ENCODE peak calls at places on chromosome 14, in eight cellular contexts. U is A549, P is HepG2, H is GM12878, N is ovary, D is sigmoid colon, X is transverse colon, A is K562. J is an unnamed sample.

GRCh38 chr14:75046899-75047298 is 4.4 kb downstream of the MLH3 start:
- DNase-seq in U (no peak), P (no peak), H (no peak), N (no peak), D (no peak), X (no peak), A (no peak), J (no peak)

GRCh38 chr14:94021001-94021400 is 5.1 kb upstream of the OTUB2 start:
- DNase-seq in U (no peak), P (peak), H (no peak), N (no peak), D (no peak), X (no peak), A (no peak), J (no peak)

GRCh38 chr14:35287481-35288013 is 4.6 kb upstream of the PSMA6 start:
- DNase-seq in U (no peak), P (no peak), H (peak), N (no peak), D (no peak), X (peak), A (no peak), J (peak)

GRCh38 chr14:71931492-71932228 is 569 bp upstream of the RGS6 start:
- DNase-seq in U (no peak), P (no peak), H (no peak), N (no peak), D (no peak), X (no peak), A (no peak), J (no peak)

GRCh38 chr14:73753887-73754880 is 40.0 kb upstream of the PNMA1 start:
- DNase-seq in U (no peak), P (no peak), H (peak), N (no peak), D (peak), X (peak), A (no peak), J (peak)

GRCh38 chr14:100063314-100063941 is 1.8 kb upstream of the EVL start:
- DNase-seq in U (no peak), P (no peak), H (no peak), N (no peak), D (no peak), X (no peak), A (no peak), J (no peak)

GRCh38 chr14:69625299-69626131 is 14.1 kb downstream of the SUSD6 start:
- DNase-seq in U (no peak), P (no peak), H (peak), N (no peak), D (peak), X (peak), A (no peak), J (peak)

GRCh38 chr14:104293851-104294627 is 155.7 kb downstream of the KIF26A start:
- DNase-seq in U (peak), P (no peak), H (no peak), N (peak), D (peak), X (peak), A (no peak), J (no peak)

GRCh38 chr14:65637780-65638179 is 225.2 kb downstream of the FUT8 start:
- DNase-seq in U (no peak), P (no peak), H (peak), N (no peak), D (no peak), X (no peak), A (no peak), J (no peak)

GRCh38 chr14:92987713-92988510 is 65.0 kb downstream of the CHGA start:
- DNase-seq in U (no peak), P (no peak), H (no peak), N (no peak), D (no peak), X (no peak), A (no peak), J (no peak)

GRCh38 chr14:28813810-28814209 is 47.2 kb downstream of the FOXG1 start:
- DNase-seq in U (no peak), P (no peak), H (no peak), N (no peak), D (no peak), X (no peak), A (no peak), J (no peak)

GRCh38 chr14:75636100-75636692 is 24.5 kb downstream of the ERG28 start:
- DNase-seq in U (no peak), P (no peak), H (no peak), N (no peak), D (no peak), X (no peak), A (no peak), J (no peak)

GRCh38 chr14:71202881-71203280 is 295.6 kb downstream of the PCNX1 start:
- DNase-seq in U (no peak), P (no peak), H (no peak), N (no peak), D (no peak), X (no peak), A (no peak), J (no peak)

GRCh38 chr14:96001866-96002510 is 37.2 kb upstream of the C14orf132 start:
- DNase-seq in U (no peak), P (no peak), H (no peak), N (no peak), D (no peak), X (no peak), A (no peak), J (no peak)

GRCh38 chr14:75714993-75715392 is 53.9 kb downstream of the TTLL5 start:
- DNase-seq in U (no peak), P (no peak), H (no peak), N (no peak), D (no peak), X (no peak), A (no peak), J (no peak)

GRCh38 chr14:99718031-99718810 is 34.1 kb downstream of the CYP46A1 start:
- DNase-seq in U (no peak), P (no peak), H (peak), N (no peak), D (no peak), X (no peak), A (no peak), J (no peak)

GRCh38 chr14:71538288-71538687 is 393.9 kb upstream of the RGS6 start:
- DNase-seq in U (no peak), P (no peak), H (no peak), N (no peak), D (no peak), X (no peak), A (no peak), J (no peak)

GRCh38 chr14:68199465-68200145 is 380.0 kb downstream of the RAD51B start:
- DNase-seq in U (no peak), P (no peak), H (no peak), N (peak), D (peak), X (no peak), A (no peak), J (no peak)

GRCh38 chr14:45793081-45793480 is 540.1 kb upstream of the MIS18BP1 start:
- DNase-seq in U (no peak), P (peak), H (no peak), N (no peak), D (no peak), X (no peak), A (no peak), J (no peak)

GRCh38 chr14:69643430-69644200 is 32.2 kb downstream of the SUSD6 start:
- DNase-seq in U (peak), P (peak), H (no peak), N (peak), D (peak), X (peak), A (no peak), J (no peak)

GRCh38 chr14:94473666-94474410 is 2.2 kb downstream of the SERPINA9 start:
- DNase-seq in U (no peak), P (no peak), H (no peak), N (no peak), D (no peak), X (no peak), A (no peak), J (no peak)

GRCh38 chr14:37819155-37820015 is 224.0 kb downstream of the TTC6 start:
- DNase-seq in U (no peak), P (peak), H (no peak), N (no peak), D (no peak), X (no peak), A (no peak), J (no peak)
- TF ChIP-seq EP300 in U (no peak), P (peak), H (no peak), N (no peak), D (no peak), X (no peak), A (no peak), J (no peak)

GRCh38 chr14:33460119-33460518 is 490.8 kb downstream of the EGLN3 start:
- DNase-seq in U (no peak), P (no peak), H (no peak), N (no peak), D (peak), X (peak), A (no peak), J (no peak)
- TF ChIP-seq EP300 in U (no peak), P (no peak), H (no peak), N (no peak), D (no peak), X (no peak), A (no peak), J (no peak)

DNA sequence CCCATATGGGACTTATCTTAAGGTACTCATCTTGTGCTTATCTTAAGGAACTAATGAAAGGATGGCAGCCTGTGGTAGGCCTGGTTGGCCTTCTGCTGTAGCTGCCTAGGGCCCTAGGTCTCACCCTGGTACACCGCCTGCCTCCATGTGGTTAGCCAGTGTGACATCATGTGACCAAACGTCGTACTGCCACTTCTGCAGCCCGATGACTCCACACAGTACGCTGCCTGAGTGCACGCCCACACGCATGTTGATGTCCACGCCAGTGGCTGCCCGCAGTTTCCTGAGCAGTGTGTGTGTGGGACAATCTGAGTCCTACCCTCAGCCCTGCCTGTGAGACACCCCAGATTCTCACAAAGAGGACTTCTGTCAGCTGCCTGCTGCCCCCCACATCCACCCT is 5.1 kb downstream of the ADCY4 start:
- DNase-seq in U (no peak), P (no peak), H (no peak), N (no peak), D (peak), X (peak), A (no peak), J (peak)
- TF ChIP-seq EP300 in U (no peak), P (no peak), H (no peak), N (no peak), D (no peak), X (no peak), A (no peak), J (no peak)

GRCh38 chr14:101446387-101446969 is 114.8 kb upstream of the DIO3 start:
- DNase-seq in U (no peak), P (no peak), H (no peak), N (no peak), D (no peak), X (no peak), A (no peak), J (no peak)
- TF ChIP-seq EP300 in U (no peak), P (no peak), H (no peak), N (no peak), D (no peak), X (no peak), A (no peak), J (no peak)

GRCh38 chr14:64569108-64570045 is 19.6 kb downstream of the PPP1R36 start:
- DNase-seq in U (peak), P (peak), H (no peak), N (peak), D (peak), X (peak), A (no peak), J (no peak)

GRCh38 chr14:64574370-64575115 is 24.8 kb downstream of the PPP1R36 start:
- DNase-seq in U (no peak), P (no peak), H (no peak), N (no peak), D (no peak), X (no peak), A (no peak), J (no peak)

GRCh38 chr14:64577211-64577610 is 27.4 kb downstream of the PPP1R36 start:
- DNase-seq in U (no peak), P (no peak), H (no peak), N (no peak), D (no peak), X (no peak), A (no peak), J (no peak)

GRCh38 chr14:64572721-64573508 is 23.2 kb downstream of the PPP1R36 start:
- DNase-seq in U (no peak), P (no peak), H (no peak), N (no peak), D (peak), X (no peak), A (no peak), J (no peak)
- TF ChIP-seq EP300 in U (no peak), P (no peak), H (no peak), N (no peak), D (no peak), X (no peak), A (no peak), J (no peak)

GRCh38 chr14:51540364-51540763 is 111.3 kb upstream of the FRMD6 start:
- DNase-seq in U (no peak), P (no peak), H (no peak), N (no peak), D (no peak), X (no peak), A (no peak), J (no peak)
- TF ChIP-seq EP300 in U (no peak), P (no peak), H (no peak), N (no peak), D (no peak), X (no peak), A (no peak), J (no peak)

GRCh38 chr14:59265808-59266207 is 77.3 kb downstream of the DAAM1 start:
- DNase-seq in U (no peak), P (no peak), H (no peak), N (no peak), D (no peak), X (peak), A (no peak), J (no peak)
- TF ChIP-seq EP300 in U (no peak), P (no peak), H (no peak), N (no peak), D (no peak), X (no peak), A (no peak), J (no peak)

GRCh38 chr14:55336161-55336560 is 64.9 kb downstream of the FBXO34 start:
- DNase-seq in U (no peak), P (no peak), H (no peak), N (no peak), D (no peak), X (peak), A (no peak), J (no peak)

GRCh38 chr14:55333785-55334485 is 62.7 kb downstream of the FBXO34 start:
- DNase-seq in U (no peak), P (no peak), H (no peak), N (no peak), D (no peak), X (no peak), A (no peak), J (no peak)

GRCh38 chr14:55329999-55330710 is 58.9 kb downstream of the FBXO34 start:
- DNase-seq in U (no peak), P (no peak), H (no peak), N (no peak), D (no peak), X (no peak), A (no peak), J (no peak)

GRCh38 chr14:55336691-55337090 is 65.5 kb downstream of the FBXO34 start:
- DNase-seq in U (no peak), P (no peak), H (no peak), N (no peak), D (no peak), X (no peak), A (no peak), J (no peak)

DNA sequence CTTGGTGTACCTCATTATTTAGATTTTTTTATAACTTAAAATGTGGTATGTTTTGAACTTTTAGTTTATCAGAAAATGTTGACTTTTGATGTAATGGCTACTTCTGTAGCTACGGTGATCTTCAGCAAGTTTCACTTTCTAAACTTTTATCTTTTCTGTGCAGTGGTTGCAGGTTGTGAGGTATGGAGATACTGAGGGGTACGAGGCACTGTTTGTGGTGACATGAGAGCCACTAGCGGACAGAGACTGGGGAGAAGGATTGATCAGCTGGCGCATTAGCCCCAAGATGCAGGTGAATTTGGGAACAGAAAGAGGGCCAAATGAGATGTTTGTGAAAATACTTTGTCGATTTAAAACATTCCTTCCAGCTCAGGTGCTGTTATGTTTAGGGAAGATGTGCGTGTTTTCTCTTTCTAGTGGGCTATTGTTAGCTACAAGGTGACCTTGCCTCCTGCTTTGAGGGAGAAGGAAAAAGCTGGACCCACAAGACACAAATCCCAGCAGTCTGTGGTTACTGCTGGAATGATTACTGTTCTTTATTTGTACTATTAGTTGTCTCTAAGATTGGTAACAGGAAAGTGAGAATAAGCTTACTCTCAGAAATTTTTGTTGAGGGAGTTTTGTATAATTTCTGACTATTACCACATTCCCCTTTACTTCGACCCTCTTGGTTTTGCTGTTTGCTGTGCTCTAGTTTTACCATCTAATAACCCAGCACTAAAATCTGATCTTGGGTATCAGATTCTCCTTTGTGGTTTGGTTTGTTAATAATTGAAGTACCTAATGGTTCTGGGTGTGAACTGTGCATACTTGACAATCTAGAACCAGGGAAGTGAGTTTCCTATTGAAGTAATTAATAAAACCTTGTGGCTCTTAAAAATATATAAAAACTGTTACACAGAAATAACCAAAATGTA is 61.7 kb downstream of the FBXO34 start:
- DNase-seq in U (no peak), P (no peak), H (no peak), N (no peak), D (no peak), X (no peak), A (no peak), J (no peak)
- TF ChIP-seq EP300 in U (no peak), P (no peak), H (no peak), N (no peak), D (no peak), X (no peak), A (no peak), J (no peak)

GRCh38 chr14:77302926-77303325 is 17.8 kb downstream of the POMT2 start:
- DNase-seq in U (peak), P (peak), H (no peak), N (no peak), D (no peak), X (no peak), A (peak), J (no peak)

GRCh38 chr14:77301103-77301502 is 19.6 kb downstream of the POMT2 start:
- DNase-seq in U (peak), P (peak), H (no peak), N (peak), D (peak), X (peak), A (peak), J (peak)

GRCh38 chr14:77305696-77306095 is 15.0 kb downstream of the POMT2 start:
- DNase-seq in U (no peak), P (no peak), H (no peak), N (no peak), D (no peak), X (no peak), A (no peak), J (no peak)

GRCh38 chr14:77306406-77307098 is 14.1 kb downstream of the POMT2 start:
- DNase-seq in U (no peak), P (no peak), H (no peak), N (no peak), D (no peak), X (no peak), A (no peak), J (no peak)

DNA sequence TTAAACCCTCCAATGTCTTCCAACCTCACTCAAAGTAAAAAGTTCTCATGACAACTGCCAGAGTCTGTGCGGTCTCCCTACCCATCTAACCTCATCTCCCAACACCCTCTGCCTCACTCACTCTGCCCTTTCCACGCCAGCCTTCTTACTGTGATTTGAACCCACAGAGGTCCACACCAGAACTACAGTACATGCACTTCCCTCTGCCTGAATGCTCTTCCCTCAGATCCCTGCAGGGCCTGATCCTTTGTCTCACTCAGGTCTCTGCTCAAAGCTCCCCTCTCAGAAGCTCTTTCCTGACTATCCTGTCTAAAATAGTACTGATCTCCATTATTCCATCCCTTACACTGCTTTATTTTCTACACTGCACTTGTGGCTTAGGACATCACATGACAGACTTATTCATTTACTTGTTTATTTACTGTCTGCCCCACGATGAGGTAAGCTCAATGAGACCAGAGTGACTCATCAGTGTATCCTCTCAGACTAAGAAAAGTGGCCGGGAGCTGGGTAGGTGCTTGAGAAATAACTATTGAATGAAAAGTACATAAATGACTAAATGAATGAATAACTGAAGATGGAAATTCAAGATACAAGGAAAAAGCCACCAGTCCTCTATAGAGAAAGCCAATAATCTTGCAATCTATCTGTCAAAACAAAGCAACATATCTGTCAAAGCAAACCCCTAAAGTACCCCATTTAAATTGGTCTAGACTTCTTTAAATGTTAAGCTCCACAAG is 17.1 kb downstream of the POMT2 start:
- DNase-seq in U (peak), P (peak), H (no peak), N (no peak), D (no peak), X (no peak), A (peak), J (no peak)
- TF ChIP-seq EP300 in U (peak), P (no peak), H (no peak), N (no peak), D (no peak), X (no peak), A (peak), J (no peak)

J was measured in upper lobe of left lung.